ENCODE peak calls at places on chromosome 7, in four cellular contexts. T is dermis microvascular lymphatic vessel endothelial cell, A is activated T-helper 1 cell treated with Interleukin-2 at 50 U/mL for 16 hours, K is T-cell. Z is an unnamed sample.

GRCh38 chr7:32390210-32390609 is 100.0 kb downstream of the LSM5 start:
- DNase-seq in T (no peak), A (no peak), K (no peak), Z (no peak)

GRCh38 chr7:14937580-14937979 is 35.0 kb upstream of the DGKB start:
- DNase-seq in T (no peak), A (no peak), K (no peak), Z (no peak)

GRCh38 chr7:157384301-157384700 is 47.5 kb downstream of the DNAJB6 start:
- DNase-seq in T (no peak), A (no peak), K (no peak), Z (no peak)

GRCh38 chr7:11592699-11593098 is 239.3 kb downstream of the THSD7A start:
- DNase-seq in T (peak), A (no peak), K (no peak), Z (no peak)

GRCh38 chr7:21251166-21251806 is 176.6 kb upstream of the SP4 start:
- DNase-seq in T (no peak), A (no peak), K (no peak), Z (no peak)

GRCh38 chr7:158390460-158390859 is 197.2 kb downstream of the PTPRN2 start:
- DNase-seq in T (no peak), A (no peak), K (no peak), Z (no peak)

GRCh38 chr7:108104324-108104723 is 25.8 kb downstream of the LAMB4 start:
- DNase-seq in T (no peak), A (no peak), K (no peak), Z (no peak)

GRCh38 chr7:780516-780915 is 51.8 kb upstream of the SUN1 start:
- DNase-seq in T (no peak), A (no peak), K (no peak), Z (no peak)

GRCh38 chr7:106774768-106775551 is 90.1 kb upstream of the PIK3CG start:
- DNase-seq in T (peak), A (no peak), K (no peak), Z (no peak)

GRCh38 chr7:134317434-134317833 is 704 bp upstream of the SLC35B4 start:
- DNase-seq in T (no peak), A (no peak), K (no peak), Z (no peak)

GRCh38 chr7:49773939-49774458 is 561 bp downstream of the VWC2 start:
- DNase-seq in T (no peak), A (no peak), K (no peak), Z (no peak)

GRCh38 chr7:134823400-134823799 is 44.0 kb downstream of the CALD1 start:
- DNase-seq in T (no peak), A (no peak), K (no peak), Z (no peak)

GRCh38 chr7:116601426-116601825 is 70.6 kb upstream of the MET start:
- DNase-seq in T (no peak), A (no peak), K (no peak), Z (no peak)

GRCh38 chr7:125255793-125256192 is 326.2 kb upstream of the POT1 start:
- DNase-seq in T (no peak), A (no peak), K (no peak), Z (no peak)

GRCh38 chr7:82050134-82050533 is 280.3 kb upstream of the HGF start:
- DNase-seq in T (peak), A (no peak), K (no peak), Z (no peak)

GRCh38 chr7:113710310-113711106 is 208.3 kb downstream of the PPP1R3A start:
- DNase-seq in T (peak), A (no peak), K (no peak), Z (peak)

GRCh38 chr7:129494041-129494440 is 8.3 kb upstream of the SMKR1 start:
- DNase-seq in T (peak), A (no peak), K (no peak), Z (no peak)

GRCh38 chr7:133059263-133059662 is 22.6 kb downstream of the CHCHD3 start:
- DNase-seq in T (no peak), A (no peak), K (no peak), Z (no peak)

GRCh38 chr7:159137906-159138305 is 6.8 kb downstream of the VIPR2 start:
- DNase-seq in T (no peak), A (no peak), K (no peak), Z (no peak)

GRCh38 chr7:85630904-85631582 is 444.2 kb upstream of the SEMA3D start:
- DNase-seq in T (peak), A (no peak), K (no peak), Z (no peak)

GRCh38 chr7:143909863-143910262 is 7.9 kb upstream of the TCAF1 start:
- DNase-seq in T (no peak), A (no peak), K (no peak), Z (no peak)

GRCh38 chr7:31651234-31651633 is 35.8 kb upstream of the PPP1R17 start:
- DNase-seq in T (no peak), A (no peak), K (no peak), Z (no peak)

GRCh38 chr7:148633761-148634160 is 43.2 kb downstream of the C7orf33 start:
- DNase-seq in T (no peak), A (no peak), K (no peak), Z (no peak)

GRCh38 chr7:148303295-148304013 is 287.1 kb upstream of the C7orf33 start:
- DNase-seq in T (no peak), A (no peak), K (no peak), Z (peak)

GRCh38 chr7:92058899-92059298 is 75.4 kb downstream of the CYP51A1 start:
- DNase-seq in T (no peak), A (no peak), K (no peak), Z (no peak)

GRCh38 chr7:148953676-148954075 is 69.6 kb upstream of the EZH2 start:
- DNase-seq in T (no peak), A (no peak), K (no peak), Z (no peak)

GRCh38 chr7:26497801-26498596 is 206.3 kb downstream of the SNX10 start:
- DNase-seq in T (no peak), A (no peak), K (no peak), Z (no peak)

GRCh38 chr7:97307521-97308108 is 190.1 kb downstream of the SDHAF3 start:
- DNase-seq in T (no peak), A (no peak), K (no peak), Z (no peak)

Z was measured in OCI-LY7.